ENCODE peak calls at places on chromosomes 3 and 15, in five cellular contexts. R is mammary epithelial cell, G is dorsolateral prefrontal cortex, V is heart right ventricle, Q is BJ. E is an unnamed sample.
A peak's percentile ranks its signal among the peaks of the same experiment; 100 is the strongest.

GRCh38 chr15:76286231-76286879 is 24.9 kb downstream of the ETFA start:
- DNase-seq in G (no peak), R (no peak), V (no peak), Q (no peak), E (peak; percentile 24)

GRCh38 chr3:62875103-62876002 is at the start of gene CADPS:
- DNase-seq in Q (no peak), G (peak; percentile 82), V (peak; percentile 7), R (no peak), E (no peak)

GRCh38 chr15:25176991-25177954 is 222.5 kb downstream of the SNRPN start:
- DNase-seq in R (no peak), Q (no peak), G (peak; percentile 35), V (peak; percentile 2), E (no peak)

GRCh38 chr3:141960731-141961130 is 84.3 kb downstream of the ATP1B3 start:
- DNase-seq in Q (no peak), R (no peak), G (no peak), V (no peak), E (peak; percentile 63)

GRCh38 chr3:139052802-139053600 is 8.3 kb upstream of the PRR23C start:
- DNase-seq in Q (no peak), G (no peak), V (no peak), R (no peak), E (no peak)

GRCh38 chr15:47551079-47551478 is 166.2 kb upstream of the SEMA6D start:
- DNase-seq in R (no peak), V (no peak), Q (no peak), G (no peak), E (no peak)

GRCh38 chr3:55244247-55244646 is 242.9 kb downstream of the WNT5A start:
- DNase-seq in Q (no peak), V (no peak), R (no peak), G (no peak), E (no peak)

GRCh38 chr3:184299488-184300376 is 691 bp downstream of the PSMD2 start:
- DNase-seq in V (no peak), Q (no peak), G (no peak), R (peak; percentile 44), E (peak; percentile 41)

GRCh38 chr3:38545983-38546382 is 49.8 kb downstream of the EXOG start:
- DNase-seq in Q (no peak), R (no peak), G (no peak), V (no peak), E (no peak)

GRCh38 chr3:127787071-127787490 is 35.2 kb downstream of the MGLL start:
- DNase-seq in Q (no peak), G (peak; percentile 75), R (no peak), V (no peak), E (peak; percentile 16)

GRCh38 chr3:98726084-98726483 is 37.1 kb upstream of the ST3GAL6 start:
- DNase-seq in Q (no peak), V (no peak), G (no peak), R (peak; percentile 20), E (peak; percentile 62)

GRCh38 chr3:182284793-182285192 is 508.5 kb upstream of the ATP11B start:
- DNase-seq in G (no peak), V (no peak), Q (no peak), R (no peak), E (no peak)

GRCh38 chr3:11662392-11662990 is 18.8 kb upstream of the VGLL4 start:
- DNase-seq in Q (no peak), G (no peak), R (peak; percentile 29), V (no peak), E (peak; percentile 36)
- TF ChIP-seq CTCF in Q (peak; percentile 53), G (no peak), R (peak; percentile 69), V (peak; percentile 31), E (peak; percentile 62)

GRCh38 chr15:41483519-41483918 is 10.2 kb upstream of the ITPKA start:
- DNase-seq in Q (no peak), R (no peak), G (no peak), V (no peak), E (no peak)
- TF ChIP-seq CTCF in Q (no peak), R (no peak), G (no peak), V (no peak), E (no peak)

DNA sequence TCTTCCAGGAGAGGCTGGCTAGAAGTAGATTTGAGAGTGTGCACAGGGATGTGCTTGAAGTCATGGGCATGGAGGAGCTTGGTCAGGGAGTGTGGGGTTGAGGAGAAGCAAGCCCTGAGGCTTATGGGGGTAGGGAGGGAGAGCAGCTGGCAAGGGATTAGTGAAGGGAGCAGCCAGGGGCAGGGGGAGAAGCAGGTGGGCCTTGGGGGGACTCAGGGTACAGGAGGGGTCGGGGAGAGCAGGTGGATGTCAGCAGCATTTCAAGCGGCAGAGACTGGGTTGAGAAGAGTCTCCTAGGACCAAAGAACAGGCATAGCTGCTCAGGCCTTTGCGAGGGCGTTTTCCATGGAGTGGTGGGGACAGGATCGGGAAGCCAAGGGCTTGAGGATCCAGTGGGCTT is 3.4 kb upstream of the LMAN1L start:
- DNase-seq in R (no peak), G (no peak), V (no peak), Q (no peak), E (no peak)
- TF ChIP-seq CTCF in R (no peak), G (no peak), V (no peak), Q (no peak), E (no peak)

GRCh38 chr15:62912808-62913207 is 129.7 kb upstream of the TPM1 start:
- DNase-seq in Q (no peak), R (no peak), V (no peak), G (no peak), E (no peak)
- TF ChIP-seq CTCF in Q (no peak), R (no peak), V (no peak), G (no peak), E (peak; percentile 4)

GRCh38 chr15:71114887-71115566 is at the start of gene THSD4:
- DNase-seq in Q (no peak), G (no peak), V (peak; percentile 66), R (peak; percentile 66), E (peak; percentile 77)

GRCh38 chr15:71116942-71117341 is 1.7 kb downstream of the THSD4 start:
- DNase-seq in Q (no peak), G (no peak), V (peak; percentile 44), R (peak; percentile 52), E (peak; percentile 37)

GRCh38 chr15:71115567-71116351 is 488 bp downstream of the THSD4 start:
- DNase-seq in R (peak; percentile 60), Q (no peak), G (no peak), V (peak; percentile 24), E (peak; percentile 68)

GRCh38 chr15:71117906-71118305 is 2.6 kb downstream of the THSD4 start:
- DNase-seq in Q (no peak), G (no peak), V (no peak), R (no peak), E (no peak)

GRCh38 chr15:71116366-71116765 is 1.1 kb downstream of the THSD4 start:
- DNase-seq in Q (no peak), V (no peak), R (no peak), G (no peak), E (peak; percentile 49)
- TF ChIP-seq CTCF in Q (no peak), V (no peak), R (no peak), G (no peak), E (no peak)

GRCh38 chr3:194399166-194399565 is at the start of gene GP5:
- DNase-seq in Q (no peak), R (no peak), G (no peak), V (no peak), E (no peak)

GRCh38 chr3:194397757-194398312 is 1.2 kb downstream of the GP5 start:
- DNase-seq in R (no peak), Q (no peak), G (no peak), V (no peak), E (no peak)

GRCh38 chr3:194401815-194402461 is 2.9 kb upstream of the GP5 start:
- DNase-seq in G (no peak), R (no peak), V (no peak), Q (no peak), E (no peak)

GRCh38 chr3:194401346-194401745 is 2.3 kb upstream of the GP5 start:
- DNase-seq in G (no peak), R (no peak), Q (no peak), V (no peak), E (no peak)

DNA sequence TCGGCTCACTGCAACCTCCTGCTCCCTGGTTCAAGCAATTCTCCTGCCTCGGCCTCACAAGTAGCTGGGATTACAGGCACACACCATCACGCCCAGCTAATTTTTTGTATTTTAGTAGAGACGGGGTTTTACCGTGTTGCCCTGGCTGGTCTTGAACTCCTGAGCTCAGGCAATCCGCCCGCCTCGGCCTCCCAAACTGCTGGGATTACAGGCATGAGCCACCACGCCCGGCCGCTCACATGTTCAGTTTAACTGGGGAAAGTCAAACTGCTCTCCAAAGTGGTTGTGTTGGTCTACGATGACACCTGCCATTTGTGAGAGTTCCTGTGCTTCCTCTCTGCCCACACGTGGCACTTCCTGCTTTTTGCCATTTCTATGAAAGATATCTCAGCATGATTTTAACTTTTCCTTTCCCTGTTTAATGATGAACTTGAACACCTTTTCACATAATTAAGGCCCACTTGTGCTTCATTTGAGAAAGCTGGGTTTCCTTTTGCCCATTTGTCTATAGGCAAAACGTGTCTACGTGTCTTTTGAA is 877 bp upstream of the GP5 start:
- DNase-seq in V (no peak), G (no peak), R (no peak), Q (no peak), E (no peak)
- TF ChIP-seq CTCF in V (no peak), G (no peak), R (no peak), Q (no peak), E (no peak)

DNA sequence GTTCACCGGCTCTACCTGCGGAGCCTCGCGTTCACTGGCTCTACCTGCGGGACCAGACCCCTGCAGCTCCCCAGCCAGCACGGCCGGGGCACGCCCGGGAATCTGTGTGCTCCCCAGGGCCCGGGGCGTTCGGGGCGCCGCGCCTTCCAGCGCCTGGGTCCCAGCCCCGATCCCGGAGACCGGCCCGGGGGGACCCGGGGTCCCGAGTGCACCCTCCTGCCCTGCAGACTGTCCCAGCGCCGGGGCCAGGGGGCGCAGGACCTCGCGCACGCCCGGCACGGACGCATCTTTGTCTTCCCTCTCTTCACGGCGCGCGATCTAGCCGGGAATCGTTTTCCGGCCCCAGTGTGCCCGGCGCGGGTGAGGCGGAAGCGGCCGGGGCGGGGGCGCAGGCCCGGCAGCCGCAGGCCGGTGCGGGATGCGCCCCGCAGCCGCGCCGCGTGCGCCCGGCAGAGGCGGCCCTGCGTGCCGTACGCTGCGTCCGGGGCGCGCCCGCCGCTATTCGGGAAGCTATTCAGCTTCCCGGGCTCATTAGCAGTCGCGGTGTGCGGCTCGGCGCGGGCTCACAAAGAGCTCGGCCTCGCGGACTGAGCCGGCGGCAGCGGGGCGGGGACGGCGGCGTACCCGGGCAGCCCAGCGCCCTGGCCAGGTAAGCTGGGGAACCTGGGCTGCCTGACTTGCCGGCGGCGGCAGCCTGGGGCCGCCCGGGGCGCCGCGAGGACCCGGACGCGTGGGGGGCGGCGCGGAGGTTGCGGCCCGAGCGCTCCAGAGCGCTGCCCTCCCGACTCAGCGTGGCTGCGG is at the start of gene APBA2:
- DNase-seq in R (peak; percentile 23), Q (no peak), G (no peak), V (no peak), E (peak; percentile 7)
- TF ChIP-seq CTCF in R (no peak), Q (peak; percentile 7), G (no peak), V (no peak), E (no peak)

E was measured in fibroblast of the aortic adventitia.